ENCODE peak calls at places on chromosome 16, in eight cellular contexts. J, F, W, D, M, R, B and N are unnamed samples.

GRCh38 chr16:72976047-72976746 is 71.7 kb downstream of the ZFHX3 start:
- DNase-seq in D (no peak), M (no peak), F (no peak), J (no peak), R (no peak), W (no peak), B (no peak), N (no peak)

GRCh38 chr16:87366288-87366687 is 17.3 kb downstream of the FBXO31 start:
- DNase-seq in J (no peak), R (no peak), D (no peak), W (no peak), F (no peak), M (no peak), B (no peak), N (no peak)

GRCh38 chr16:10971560-10971961 is 27.2 kb downstream of the CLEC16A start:
- DNase-seq in F (peak; percentile 91), W (peak; percentile 61), D (peak; percentile 74), M (peak; percentile 93), J (peak; percentile 45), R (no peak), B (peak; percentile 67), N (peak; percentile 92)

GRCh38 chr16:13343981-13344380 is 442.6 kb downstream of the SHISA9 start:
- DNase-seq in B (no peak), J (no peak), D (no peak), F (no peak), M (no peak), R (no peak), W (no peak), N (no peak)

GRCh38 chr16:65309294-65309850 is 187.5 kb upstream of the CDH11 start:
- DNase-seq in M (no peak), F (no peak), R (no peak), J (no peak), W (no peak), D (no peak), B (no peak), N (no peak)

GRCh38 chr16:67719778-67720144 is 645 bp upstream of the GFOD2 start:
- DNase-seq in B (peak; percentile 64), J (peak; percentile 20), F (peak; percentile 72), M (peak; percentile 47), W (no peak), D (no peak), R (no peak), N (no peak)

GRCh38 chr16:23504076-23504452 is 6.2 kb downstream of the GGA2 start:
- DNase-seq in D (no peak), B (peak; percentile 70), M (peak; percentile 44), W (peak; percentile 39), R (no peak), F (no peak), J (no peak), N (no peak)

GRCh38 chr16:2035431-2036199 is 8.9 kb downstream of the NHERF2 start:
- DNase-seq in D (no peak), R (no peak), J (no peak), M (peak; percentile 97), W (no peak), B (no peak), F (peak; percentile 81), N (no peak)

GRCh38 chr16:24771132-24771778 is 41.8 kb downstream of the TNRC6A start:
- DNase-seq in J (no peak), B (no peak), F (peak; percentile 49), R (no peak), W (no peak), D (no peak), M (no peak), N (peak; percentile 14)

GRCh38 chr16:80899804-80900592 is 95.6 kb upstream of the CDYL2 start:
- DNase-seq in D (peak; percentile 2), R (no peak), B (no peak), F (peak; percentile 7), W (peak; percentile 96), J (no peak), M (peak; percentile 89), N (peak; percentile 11)

GRCh38 chr16:87740909-87741424 is 24.8 kb downstream of the KLHDC4 start:
- DNase-seq in M (peak; percentile 29), J (no peak), B (no peak), R (no peak), W (no peak), D (no peak), F (no peak), N (no peak)

GRCh38 chr16:67304006-67304405 is 22.5 kb downstream of the KCTD19 start:
- DNase-seq in F (no peak), M (peak; percentile 16), B (no peak), R (no peak), W (no peak), J (no peak), D (no peak), N (no peak)